ENCODE peak calls at places on chromosome 10, in ten cellular contexts. P is M059J; A is cardiac fibroblast; Y is activated T-helper 9 cell treated with anti-CD3 and anti-CD28 coated beads, Interleukin-2, amount 50 U/mL, for 16 hours; E is T-helper 2 cell; R is tibial nerve; T is dermis microvascular lymphatic vessel endothelial cell; F is NCI-H1105 treated with DMSO at 0.1 percent for 48 hours; H is NCI-H69; Q is NCI-H748 treated with DMSO at 0.1 percent for 48 hours. V is an unnamed sample.
A peak's percentile ranks its signal among the peaks of the same experiment; 100 is the strongest.

GRCh38 chr10:13382759-13383753 is 35.0 kb upstream of the SEPHS1 start:
- DNase-seq in P (no peak), A (no peak), Y (no peak), E (no peak), R (no peak), T (no peak), F (peak; percentile 34), H (peak; percentile 24), Q (peak; percentile 20), V (no peak)

GRCh38 chr10:129755075-129756020 is 208.7 kb downstream of the EBF3 start:
- DNase-seq in P (no peak), A (no peak), Y (no peak), E (no peak), R (no peak), T (no peak), F (no peak), H (no peak), Q (no peak), V (peak; percentile 36)

GRCh38 chr10:22657028-22657427 is 57.4 kb downstream of the PIP4K2A start:
- DNase-seq in P (no peak), A (no peak), Y (no peak), E (no peak), R (no peak), T (no peak), F (no peak), H (no peak), Q (no peak), V (no peak)

GRCh38 chr10:12670004-12670403 is 320.7 kb downstream of the CAMK1D start:
- DNase-seq in P (no peak), A (no peak), Y (no peak), E (no peak), R (no peak), T (no peak), F (no peak), H (no peak), Q (no peak), V (no peak)

GRCh38 chr10:94493463-94493862 is 52.1 kb upstream of the HELLS start:
- DNase-seq in P (no peak), A (no peak), Y (no peak), E (no peak), R (no peak), T (no peak), F (no peak), H (no peak), Q (no peak), V (no peak)

GRCh38 chr10:16653223-16653622 is 131.5 kb upstream of the C1QL3 start:
- DNase-seq in P (no peak), A (no peak), Y (no peak), E (no peak), R (no peak), T (no peak), F (no peak), H (no peak), Q (no peak), V (no peak)

GRCh38 chr10:95266674-95267095 is 24.1 kb downstream of the PDLIM1 start:
- DNase-seq in P (peak; percentile 98), A (peak; percentile 92), Y (no peak), E (no peak), R (no peak), T (peak; percentile 78), F (no peak), H (peak; percentile 50), Q (peak; percentile 42), V (no peak)

GRCh38 chr10:43202224-43202656 is 64.0 kb downstream of the CSGALNACT2 start:
- DNase-seq in P (no peak), A (no peak), Y (no peak), E (peak; percentile 38), R (no peak), T (no peak), F (no peak), H (no peak), Q (no peak), V (peak; percentile 81)

GRCh38 chr10:58027431-58027830 is 240.3 kb downstream of the IPMK start:
- DNase-seq in P (peak; percentile 8), A (no peak), Y (no peak), E (no peak), R (no peak), T (no peak), F (no peak), H (peak; percentile 95), Q (no peak), V (no peak)

GRCh38 chr10:124892031-124892430 is 49.9 kb upstream of the ZRANB1 start:
- DNase-seq in P (no peak), A (peak; percentile 42), Y (no peak), E (no peak), R (no peak), T (no peak), F (no peak), H (no peak), Q (no peak), V (no peak)

GRCh38 chr10:44954962-44955361 is 4.6 kb upstream of the RASSF4 start:
- DNase-seq in P (no peak), A (no peak), Y (no peak), E (no peak), R (no peak), T (no peak), F (no peak), H (no peak), Q (no peak), V (no peak)

GRCh38 chr10:102268333-102268999 is 23.1 kb downstream of the GBF1 start:
- DNase-seq in P (no peak), A (peak; percentile 59), Y (no peak), E (no peak), R (no peak), T (no peak), F (no peak), H (no peak), Q (no peak), V (no peak)

GRCh38 chr10:19111501-19112267 is 63.1 kb downstream of the MALRD1 start:
- DNase-seq in P (peak; percentile 27), A (no peak), Y (no peak), E (no peak), R (no peak), T (no peak), F (no peak), H (no peak), Q (no peak), V (no peak)

GRCh38 chr10:77247076-77247561 is 390.5 kb downstream of the KCNMA1 start:
- DNase-seq in P (no peak), A (peak; percentile 86), Y (no peak), E (no peak), R (no peak), T (no peak), F (no peak), H (no peak), Q (no peak), V (peak; percentile 57)

GRCh38 chr10:58513189-58514101 is 773 bp downstream of the BICC1 start:
- DNase-seq in P (peak; percentile 87), A (peak; percentile 92), Y (no peak), E (no peak), R (peak; percentile 75), T (no peak), F (no peak), H (peak; percentile 75), Q (no peak), V (peak; percentile 60)

GRCh38 chr10:21183025-21183424 is 285.9 kb upstream of the NEBL start:
- DNase-seq in P (no peak), A (no peak), Y (no peak), E (no peak), R (no peak), T (no peak), F (no peak), H (no peak), Q (no peak), V (no peak)

GRCh38 chr10:96719850-96720421 is 378 bp downstream of the PIK3AP1 start:
- DNase-seq in P (peak; percentile 26), A (no peak), Y (peak; percentile 30), E (peak; percentile 24), R (peak; percentile 45), T (no peak), F (no peak), H (peak; percentile 72), Q (peak; percentile 28), V (peak; percentile 82)

GRCh38 chr10:4013651-4014085 is 228.7 kb upstream of the KLF6 start:
- DNase-seq in P (no peak), A (no peak), Y (peak; percentile 64), E (peak; percentile 13), R (no peak), T (no peak), F (no peak), H (no peak), Q (no peak), V (no peak)

GRCh38 chr10:115239761-115240160 is 146.6 kb downstream of the ATRNL1 start:
- DNase-seq in P (no peak), A (no peak), Y (no peak), E (no peak), R (no peak), T (no peak), F (no peak), H (no peak), Q (no peak), V (no peak)